ENCODE peak calls at places on chromosome 14, in seven cellular contexts. M is aorta, F is NT2/D1, S is hepatocyte, Z is pancreas, H is fibroblast of lung, X is left lung. J is an unnamed sample. For H3K9me3 and H3K27me3, the result is how much of the 10 kb centered on the place peaks cover.

GRCh38 chr14:74502236-74503019 is 8.9 kb downstream of the ISCA2 start:
- DNase-seq in F (peak), X (no peak), S (peak), H (peak), Z (no peak), M (peak), J (no peak)

GRCh38 chr14:76280221-76280620 is 95.7 kb upstream of the ESRRB start:
- DNase-seq in H (no peak), F (no peak), Z (no peak), X (no peak), M (no peak), S (no peak), J (no peak)

GRCh38 chr14:36162267-36162666 is 14.3 kb downstream of the PTCSC3 start:
- DNase-seq in H (no peak), X (no peak), Z (no peak), S (no peak), F (no peak), M (no peak), J (no peak)

GRCh38 chr14:93137864-93138263 is 22.1 kb upstream of the ITPK1 start:
- DNase-seq in F (no peak), Z (peak), H (peak), M (peak), X (peak), S (peak), J (peak)

GRCh38 chr14:50763386-50764007 is 67.5 kb downstream of the NIN start:
- DNase-seq in Z (peak), H (peak), F (no peak), S (no peak), M (no peak), X (no peak), J (no peak)

GRCh38 chr14:21220874-21221477 is 48.3 kb downstream of the HNRNPC start:
- DNase-seq in M (no peak), H (no peak), Z (no peak), S (no peak), X (no peak), F (no peak), J (no peak)

GRCh38 chr14:103201801-103202200 is 78.5 kb downstream of the TNFAIP2 start:
- DNase-seq in Z (no peak), F (no peak), H (no peak), S (no peak), X (no peak), M (no peak), J (no peak)

GRCh38 chr14:22653012-22653621 is 9.0 kb upstream of the OR6J1 start:
- DNase-seq in H (peak), S (peak), X (no peak), F (peak), Z (peak), M (no peak), J (peak)

GRCh38 chr14:50631408-50631821 is 36.7 kb downstream of the SAV1 start:
- DNase-seq in S (no peak), F (no peak), M (no peak), H (no peak), Z (no peak), X (no peak), J (no peak)

GRCh38 chr14:71600309-71600708 is 331.9 kb upstream of the RGS6 start:
- DNase-seq in X (no peak), H (no peak), S (no peak), M (no peak), F (no peak), Z (no peak), J (no peak)

GRCh38 chr14:89327771-89328212 is 89.2 kb downstream of the FOXN3 start:
- DNase-seq in F (no peak), S (no peak), X (no peak), H (no peak), M (no peak), Z (no peak), J (no peak)

GRCh38 chr14:55731881-55732498 is 152.0 kb downstream of the KTN1 start:
- DNase-seq in Z (peak), X (no peak), S (peak), H (peak), M (no peak), F (no peak), J (no peak)

DNA sequence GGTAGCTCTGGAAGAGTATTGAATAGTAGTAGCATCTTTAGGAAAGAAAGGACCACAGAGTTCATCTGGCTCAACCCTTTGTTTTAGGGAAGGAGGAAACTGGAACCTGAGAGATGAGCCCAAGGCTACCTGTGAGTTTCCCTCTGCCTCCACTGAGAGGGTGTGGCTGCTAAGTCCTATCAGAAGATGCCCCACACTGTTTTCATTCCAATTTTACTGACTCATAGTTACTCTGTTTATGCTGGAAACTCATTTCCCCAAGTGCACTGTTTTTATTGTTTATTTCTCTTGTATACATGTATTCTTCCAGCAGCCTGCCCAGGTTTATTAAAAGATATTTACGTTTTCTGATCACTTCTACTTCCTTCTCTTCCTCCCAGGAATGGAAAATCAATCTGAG is 127.4 kb upstream of the ARHGAP5 start:
- DNase-seq in M (no peak), X (no peak), H (peak), S (no peak), Z (no peak), F (no peak), J (no peak)
- H3K9me3 ChIP-seq in M (under half), X (under half), H (under half), S (under half), Z (under half), F (under half), J (under half)

DNA sequence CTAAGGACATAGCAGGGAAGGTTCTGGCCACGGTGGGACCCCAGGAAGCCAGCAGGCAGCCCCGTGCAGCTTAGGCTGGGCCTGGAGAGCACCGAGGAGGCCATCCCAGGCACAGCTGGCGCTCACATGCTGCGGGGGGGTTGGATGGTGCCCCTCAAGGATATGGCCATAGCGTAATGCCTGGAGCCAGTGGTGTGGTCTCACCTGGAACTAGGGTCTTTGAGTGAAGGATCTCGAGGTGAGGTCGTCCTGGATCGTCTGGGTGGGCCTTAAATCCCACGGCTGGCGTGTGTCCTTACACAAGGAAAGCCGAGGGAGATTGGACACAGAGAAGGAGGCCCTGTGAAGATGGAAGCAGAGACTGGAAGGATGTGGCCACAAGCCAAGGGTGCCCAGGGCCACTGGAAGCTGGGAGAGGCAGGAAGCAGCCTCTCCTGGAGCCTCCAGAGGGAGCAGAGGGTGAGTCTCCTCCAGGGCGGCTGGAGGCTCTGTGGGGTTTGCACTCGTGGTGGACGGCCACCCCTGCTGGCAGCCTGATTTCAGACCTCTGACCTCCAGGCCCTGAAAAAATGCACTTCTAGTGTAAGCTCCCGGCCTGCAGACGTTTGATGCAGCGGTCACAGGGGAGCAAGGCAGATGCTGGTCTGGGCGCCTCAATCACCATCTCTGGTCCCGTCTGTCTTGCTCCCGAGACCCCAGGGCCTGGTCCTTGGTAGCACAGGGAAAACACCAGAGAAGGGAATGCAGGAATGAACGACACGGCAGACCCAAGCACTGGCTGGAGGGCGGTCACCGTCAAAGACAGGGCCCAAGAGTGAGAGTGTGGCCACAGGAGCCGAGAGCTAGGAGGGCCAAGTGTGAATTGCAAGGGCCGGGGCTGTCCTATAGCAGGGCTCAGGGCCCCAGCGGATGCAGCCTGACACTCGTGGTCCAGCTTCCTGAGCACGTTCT is 218.6 kb downstream of the KIF26A start:
- DNase-seq in M (no peak), H (no peak), X (no peak), S (no peak), F (no peak), Z (no peak), J (peak)
- H3K27me3 ChIP-seq in M (under half), H (under half), X (under half), S (under half), F (under half), Z (under half), J (under half)

DNA sequence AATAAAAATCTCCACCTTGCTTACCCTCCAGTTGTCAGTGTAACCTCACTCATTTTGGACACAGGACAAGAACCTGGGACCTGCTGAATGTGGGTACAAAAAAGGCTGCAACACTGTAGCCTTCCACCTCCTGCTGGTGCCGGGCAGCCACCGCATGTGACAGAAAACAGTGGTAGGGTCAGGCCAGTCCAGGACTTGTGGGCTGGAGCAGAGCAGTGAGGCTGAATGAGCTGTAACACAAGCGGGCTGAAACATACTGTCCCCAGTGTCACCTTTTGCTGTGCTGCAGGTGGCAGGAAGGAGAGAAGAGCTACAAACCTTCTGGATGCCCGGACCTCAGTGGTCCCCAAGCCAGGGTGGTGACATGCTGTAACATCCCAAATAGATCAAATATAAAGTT is 465.4 kb upstream of the FOXG1 start:
- DNase-seq in F (no peak), Z (no peak), M (peak), S (no peak), H (no peak), X (peak), J (no peak)
- H3K9me3 ChIP-seq in F (under half), Z (under half), M (under half), S (under half), H (under half), X (under half), J (under half)

GRCh38 chr14:58631720-58632119 is 6.0 kb upstream of the DACT1 start:
- DNase-seq in M (no peak), F (no peak), H (no peak), Z (no peak), X (no peak), S (no peak), J (no peak)
- H3K27me3 ChIP-seq in M (under half), F (under half), H (under half), Z (under half), X (under half), S (under half), J (under half)

DNA sequence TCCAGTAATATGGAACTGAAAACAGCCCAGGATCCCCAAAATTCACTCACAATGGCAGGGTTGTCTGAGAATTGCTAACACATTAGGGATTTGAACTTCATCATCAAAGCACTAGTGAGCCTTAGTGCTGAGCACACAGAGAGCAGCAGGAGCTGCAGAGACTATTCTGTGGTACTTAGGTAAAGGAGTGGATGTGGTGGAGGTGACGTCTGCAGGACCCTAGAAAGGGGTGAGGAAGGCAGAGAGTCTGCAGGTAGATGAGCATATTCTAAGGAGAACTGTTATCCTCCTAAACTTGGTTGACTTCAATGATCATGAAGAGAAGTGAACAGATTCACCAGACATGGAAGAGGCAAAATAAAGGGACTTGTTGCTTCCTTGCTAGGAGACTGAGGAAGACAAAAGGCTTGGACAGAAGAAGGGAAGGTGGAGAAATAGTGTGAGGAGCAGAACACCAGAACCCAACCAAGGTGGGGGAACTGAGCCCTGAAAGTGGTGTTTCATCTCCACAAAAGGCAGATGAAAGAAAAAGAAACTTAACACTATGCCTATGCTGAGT is 1164.0 kb downstream of the TMEM121 start:
- DNase-seq in X (no peak), Z (no peak), H (no peak), S (no peak), M (no peak), F (no peak), J (no peak)
- H3K9me3 ChIP-seq in X (under half), Z (under half), H (under half), S (under half), M (under half), F (under half), J (under half)

DNA sequence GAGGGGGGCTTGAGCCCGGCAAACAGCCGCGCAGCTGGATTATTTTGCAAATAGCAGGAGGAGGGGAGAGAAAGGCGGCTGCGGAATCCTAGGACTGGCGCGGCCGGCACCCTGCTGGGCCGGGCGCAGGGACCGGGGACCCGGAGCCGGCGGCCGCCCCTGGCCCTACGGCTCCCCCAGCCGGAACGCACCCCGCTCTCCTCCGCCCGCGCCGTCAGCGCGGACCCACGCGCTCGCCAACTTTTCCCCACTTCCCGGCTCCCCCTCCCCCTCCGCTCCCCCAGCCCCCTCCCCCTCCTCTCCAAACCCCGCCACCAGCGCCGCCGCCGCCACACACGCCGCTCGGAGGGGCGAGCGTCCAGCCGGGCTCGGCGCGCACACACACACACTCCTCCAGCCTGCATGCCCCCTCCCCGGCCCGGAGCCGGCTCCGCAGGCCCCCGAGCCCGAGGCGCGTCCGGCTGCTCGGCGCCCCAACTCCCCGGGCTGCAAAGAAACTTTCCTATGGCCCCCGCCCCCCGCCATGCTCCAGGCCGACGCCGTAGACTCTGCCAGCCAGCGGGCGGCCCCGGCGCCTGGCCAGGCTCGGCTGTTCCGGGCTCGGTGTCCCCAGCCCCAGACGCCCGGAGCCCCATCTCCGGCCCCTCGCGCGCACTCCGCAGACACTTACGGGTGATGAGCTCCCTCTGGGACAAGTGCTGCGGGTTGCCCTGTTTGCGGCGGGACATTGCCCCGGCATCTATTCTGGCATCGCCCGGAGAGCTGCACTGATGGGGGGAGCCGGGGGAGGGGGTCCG is 1.3 kb downstream of the BCL11B start:
- DNase-seq in X (no peak), Z (no peak), M (no peak), S (peak), F (no peak), H (no peak), J (no peak)
- H3K27me3 ChIP-seq in X (half or more), Z (under half), M (under half), S (under half), F (half or more), H (under half), J (half or more)

GRCh38 chr14:28576523-28576922 is 190.1 kb upstream of the FOXG1 start:
- DNase-seq in S (no peak), X (no peak), F (no peak), H (no peak), Z (no peak), M (no peak), J (no peak)
- H3K9me3 ChIP-seq in S (under half), X (under half), F (under half), H (under half), Z (under half), M (under half), J (under half)

DNA sequence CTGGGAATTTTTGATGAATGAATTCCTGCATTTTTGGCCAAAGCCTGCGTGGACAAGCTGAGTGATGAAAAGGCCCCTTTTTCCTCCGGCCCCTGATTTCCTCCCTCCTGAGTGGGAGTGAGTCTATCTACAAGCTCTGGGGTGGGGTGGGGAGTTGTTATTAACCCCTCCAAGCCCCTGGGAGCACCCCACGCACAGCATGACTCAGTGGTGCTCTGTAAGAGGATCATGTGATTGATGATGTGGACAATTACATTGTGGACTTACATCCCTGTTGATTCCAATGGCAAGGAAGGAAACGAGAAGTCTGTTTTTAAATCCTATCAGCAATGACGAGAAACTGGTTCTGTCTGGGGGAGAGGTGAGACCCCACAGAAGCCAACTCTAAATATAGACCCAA is 5.1 kb upstream of the DLK1 start:
- DNase-seq in M (no peak), Z (no peak), X (peak), H (no peak), S (no peak), F (no peak), J (no peak)
- H3K27me3 ChIP-seq in M (under half), Z (under half), X (under half), H (under half), S (under half), F (under half), J (under half)

GRCh38 chr14:47710581-47710980 is 35.2 kb upstream of the MDGA2 start:
- DNase-seq in H (no peak), S (no peak), X (no peak), F (no peak), Z (no peak), M (no peak), J (no peak)
- H3K9me3 ChIP-seq in H (under half), S (under half), X (under half), F (under half), Z (under half), M (under half), J (under half)

J was measured in upper lobe of right lung.